ENCODE peak calls at places on chromosomes 2 and 18, in seven cellular contexts. U is fibroblast of pulmonary artery, B is endodermal cell, G is type B pancreatic cell, O is astrocyte of the cerebellum, I is fibroblast of lung, J is adrenal gland. H is an unnamed sample.

GRCh38 chr18:11861583-11862288 is 10.5 kb downstream of the CHMP1B start:
- DNase-seq in U (peak), B (peak), G (peak), O (no peak), I (peak), J (no peak), H (no peak)

GRCh38 chr18:58692420-58693185 is 21.3 kb downstream of the MALT1 start:
- DNase-seq in U (no peak), B (no peak), G (no peak), O (no peak), I (no peak), J (no peak), H (no peak)

GRCh38 chr2:105468655-105469042 is 69.8 kb upstream of the FHL2 start:
- DNase-seq in U (no peak), B (peak), G (no peak), O (no peak), I (no peak), J (no peak), H (no peak)

GRCh38 chr18:23593720-23594119 is 7.4 kb upstream of the NPC1 start:
- DNase-seq in U (peak), B (no peak), G (no peak), O (no peak), I (peak), J (no peak), H (no peak)

GRCh38 chr2:238945433-238946150 is 97.7 kb downstream of the TWIST2 start:
- DNase-seq in U (peak), B (peak), G (peak), O (no peak), I (peak), J (peak), H (no peak)

GRCh38 chr2:46299365-46300263 is 2.4 kb downstream of the EPAS1 start:
- DNase-seq in U (peak), B (peak), G (no peak), O (no peak), I (peak), J (peak), H (no peak)

GRCh38 chr2:134155134-134155533 is 98.7 kb upstream of the MGAT5 start:
- DNase-seq in U (no peak), B (no peak), G (no peak), O (no peak), I (no peak), J (no peak), H (no peak)

GRCh38 chr2:118123561-118124232 is 35.4 kb downstream of the INSIG2 start:
- DNase-seq in U (peak), B (no peak), G (no peak), O (peak), I (peak), J (peak), H (no peak)

GRCh38 chr2:72214429-72215143 is 66.9 kb upstream of the CYP26B1 start:
- DNase-seq in U (peak), B (no peak), G (no peak), O (peak), I (peak), J (no peak), H (no peak)

GRCh38 chr2:32932825-32933755 is 13.7 kb upstream of the LTBP1 start:
- DNase-seq in U (no peak), B (no peak), G (no peak), O (no peak), I (no peak), J (no peak), H (no peak)

GRCh38 chr2:18473241-18473841 is 87.1 kb downstream of the RDH14 start:
- DNase-seq in U (peak), B (no peak), G (no peak), O (peak), I (peak), J (peak), H (no peak)

GRCh38 chr2:230537531-230537976 is 121.6 kb downstream of the SP100 start:
- DNase-seq in U (no peak), B (no peak), G (no peak), O (no peak), I (no peak), J (no peak), H (no peak)

GRCh38 chr2:40734797-40735196 is 282.9 kb upstream of the SLC8A1 start:
- DNase-seq in U (peak), B (no peak), G (no peak), O (peak), I (peak), J (no peak), H (no peak)

GRCh38 chr2:129178356-129178755 is 801.1 kb upstream of the RAB6C start:
- DNase-seq in U (peak), B (no peak), G (no peak), O (no peak), I (peak), J (peak), H (peak)

GRCh38 chr18:68623342-68623741 is 91.6 kb downstream of the TMX3 start:
- DNase-seq in U (peak), B (peak), G (no peak), O (peak), I (peak), J (peak), H (no peak)

GRCh38 chr18:79962835-79963657 is 1.4 kb upstream of the HSBP1L1 start:
- DNase-seq in U (no peak), B (no peak), G (no peak), O (no peak), I (no peak), J (no peak), H (peak)

GRCh38 chr2:115303-115702 is 69.0 kb upstream of the FAM110C start:
- DNase-seq in U (no peak), B (peak), G (no peak), O (no peak), I (no peak), J (no peak), H (no peak)

GRCh38 chr2:239910851-239911629 is 114.1 kb downstream of the NDUFA10 start:
- DNase-seq in U (no peak), B (peak), G (no peak), O (no peak), I (no peak), J (peak), H (no peak)

GRCh38 chr18:64134044-64134757 is 14.7 kb downstream of the LINC00305 start:
- DNase-seq in U (no peak), B (no peak), G (no peak), O (peak), I (no peak), J (no peak), H (no peak)

GRCh38 chr18:52348209-52348608 is 8.2 kb downstream of the DCC start:
- DNase-seq in U (peak), B (peak), G (no peak), O (no peak), I (no peak), J (no peak), H (no peak)

GRCh38 chr2:27093430-27094352 is 7.1 kb downstream of the KHK start:
- DNase-seq in U (no peak), B (no peak), G (no peak), O (no peak), I (no peak), J (no peak), H (no peak)

GRCh38 chr2:111958901-111959300 is 60.5 kb downstream of the MERTK start:
- DNase-seq in U (no peak), B (no peak), G (no peak), O (no peak), I (no peak), J (no peak), H (no peak)
- TF ChIP-seq CTCF in U (no peak), B (peak), G (peak), O (peak), I (no peak), J (peak), H (peak)

GRCh38 chr2:225399509-225399908 is at the start of gene NYAP2:
- DNase-seq in U (no peak), B (no peak), G (no peak), O (no peak), I (no peak), J (no peak), H (no peak)
- TF ChIP-seq CTCF in U (no peak), B (no peak), G (no peak), O (no peak), I (no peak), J (no peak), H (no peak)

GRCh38 chr18:22219568-22220355 is 50.4 kb downstream of the GATA6 start:
- DNase-seq in U (no peak), B (peak), G (no peak), O (no peak), I (no peak), J (no peak), H (no peak)
- TF ChIP-seq CTCF in U (peak), B (peak), G (no peak), O (peak), I (no peak), J (no peak), H (peak)

GRCh38 chr2:216687111-216687510 is 8.2 kb downstream of the IGFBP5 start:
- DNase-seq in U (no peak), B (no peak), G (no peak), O (no peak), I (no peak), J (no peak), H (no peak)

GRCh38 chr2:216685327-216685875 is 9.9 kb downstream of the IGFBP5 start:
- DNase-seq in U (no peak), B (no peak), G (no peak), O (no peak), I (no peak), J (no peak), H (no peak)

GRCh38 chr2:216688731-216689360 is 6.5 kb downstream of the IGFBP5 start:
- DNase-seq in U (no peak), B (no peak), G (no peak), O (no peak), I (no peak), J (no peak), H (no peak)

GRCh38 chr2:216689397-216689796 is 6.0 kb downstream of the IGFBP5 start:
- DNase-seq in U (no peak), B (no peak), G (no peak), O (no peak), I (no peak), J (no peak), H (no peak)

DNA sequence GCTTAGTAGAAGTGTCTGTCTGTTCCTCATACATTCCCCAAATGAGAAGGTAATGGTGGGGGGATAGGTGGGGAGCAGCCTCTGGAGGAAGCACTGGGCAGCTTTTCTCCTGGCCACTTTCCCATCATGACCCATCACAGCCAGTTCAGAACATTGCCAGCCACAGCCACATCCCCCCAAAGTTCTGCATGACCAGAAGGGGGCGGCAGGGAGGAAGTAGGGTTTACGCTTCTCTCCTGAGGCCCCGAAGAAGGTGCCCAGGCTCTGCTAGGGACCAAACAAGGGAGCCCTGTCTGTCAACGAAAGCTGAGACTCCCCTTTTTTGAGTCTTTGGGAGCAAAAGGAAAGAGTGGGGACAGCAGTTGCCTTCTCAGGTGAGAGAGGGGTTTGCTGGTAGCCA is 7.7 kb downstream of the IGFBP5 start:
- DNase-seq in U (no peak), B (peak), G (no peak), O (no peak), I (no peak), J (no peak), H (no peak)
- TF ChIP-seq CTCF in U (peak), B (peak), G (peak), O (peak), I (peak), J (no peak), H (peak)

GRCh38 chr2:173752152-173752551 is 213.0 kb downstream of the SP3 start:
- DNase-seq in U (peak), B (peak), G (no peak), O (no peak), I (peak), J (no peak), H (no peak)
- TF ChIP-seq CTCF in U (peak), B (peak), G (peak), O (peak), I (peak), J (no peak), H (peak)

DNA sequence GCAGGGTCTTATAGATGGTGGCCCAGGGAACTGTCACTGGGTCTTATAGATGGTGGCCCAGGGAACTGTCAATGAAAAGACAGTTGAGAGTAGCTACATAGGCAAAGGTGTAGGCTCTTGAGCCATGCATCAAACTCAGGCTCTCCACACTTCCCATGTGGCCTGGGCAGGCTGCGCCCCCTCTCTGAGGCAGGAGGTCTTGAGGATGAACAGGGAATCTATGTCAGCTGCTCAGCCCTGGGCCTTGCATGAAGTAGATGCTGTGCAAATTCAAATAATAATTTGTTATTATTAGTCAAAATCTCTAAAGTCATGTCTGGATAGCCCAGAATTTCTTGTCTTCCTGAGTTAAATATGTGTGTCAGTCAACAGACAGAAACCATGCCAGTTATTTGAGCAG is 26.7 kb downstream of the STK25 start:
- DNase-seq in U (no peak), B (no peak), G (no peak), O (no peak), I (no peak), J (no peak), H (no peak)
- TF ChIP-seq CTCF in U (no peak), B (no peak), G (no peak), O (no peak), I (no peak), J (no peak), H (no peak)